ENCODE peak calls at places on chromosomes 6 and 20, in eight cellular contexts. One of them, this sample, is unnamed.

GRCh38 chr6:44076366-44077200 is 50.7 kb downstream of the MRPL14 start:
- DNase-seq in M059J: peak; percentile 52
- DNase-seq in HTR-8/SVneo: no peak
- DNase-seq in RCC 7860: no peak
- DNase-seq in epithelial cell of esophagus: no peak
- DNase-seq in NCI-H1417: no peak
- DNase-seq in NCI-H1436 treated with DMSO at 0.1 percent for 48 hours: no peak
- DNase-seq in HS-5: no peak
- DNase-seq in this sample: no peak

GRCh38 chr20:15075586-15075985 is 738.2 kb upstream of the FLRT3 start:
- DNase-seq in M059J: no peak
- DNase-seq in HTR-8/SVneo: no peak
- DNase-seq in RCC 7860: no peak
- DNase-seq in epithelial cell of esophagus: no peak
- DNase-seq in NCI-H1417: no peak
- DNase-seq in NCI-H1436 treated with DMSO at 0.1 percent for 48 hours: no peak
- DNase-seq in HS-5: no peak
- DNase-seq in this sample: no peak

GRCh38 chr6:69835414-69836179 is 30.8 kb upstream of the COL19A1 start:
- DNase-seq in M059J: peak; percentile 65
- DNase-seq in HTR-8/SVneo: peak; percentile 27
- DNase-seq in RCC 7860: peak; percentile 42
- DNase-seq in epithelial cell of esophagus: peak; percentile 76
- DNase-seq in NCI-H1417: peak; percentile 7
- DNase-seq in NCI-H1436 treated with DMSO at 0.1 percent for 48 hours: no peak
- DNase-seq in HS-5: peak; percentile 54
- DNase-seq in this sample: peak; percentile 62

GRCh38 chr20:62694868-62695267 is 13.8 kb upstream of the NTSR1 start:
- DNase-seq in M059J: no peak
- DNase-seq in HTR-8/SVneo: no peak
- DNase-seq in RCC 7860: no peak
- DNase-seq in epithelial cell of esophagus: no peak
- DNase-seq in NCI-H1417: no peak
- DNase-seq in NCI-H1436 treated with DMSO at 0.1 percent for 48 hours: no peak
- DNase-seq in HS-5: no peak
- DNase-seq in this sample: no peak

GRCh38 chr6:51350308-51350904 is 531.7 kb downstream of the TFAP2B start:
- DNase-seq in M059J: peak; percentile 40
- DNase-seq in HTR-8/SVneo: no peak
- DNase-seq in RCC 7860: no peak
- DNase-seq in epithelial cell of esophagus: peak; percentile 29
- DNase-seq in NCI-H1417: no peak
- DNase-seq in NCI-H1436 treated with DMSO at 0.1 percent for 48 hours: no peak
- DNase-seq in HS-5: no peak
- DNase-seq in this sample: no peak

GRCh38 chr20:3658019-3658707 is 5.0 kb downstream of the GFRA4 start:
- DNase-seq in M059J: no peak
- DNase-seq in HTR-8/SVneo: no peak
- DNase-seq in RCC 7860: no peak
- DNase-seq in epithelial cell of esophagus: no peak
- DNase-seq in NCI-H1417: no peak
- DNase-seq in NCI-H1436 treated with DMSO at 0.1 percent for 48 hours: no peak
- DNase-seq in HS-5: no peak
- DNase-seq in this sample: no peak

GRCh38 chr20:56554869-56555268 is 21.8 kb downstream of the FAM209B start:
- DNase-seq in M059J: peak; percentile 100
- DNase-seq in HTR-8/SVneo: peak; percentile 97
- DNase-seq in RCC 7860: peak; percentile 90
- DNase-seq in epithelial cell of esophagus: peak; percentile 97
- DNase-seq in NCI-H1417: peak; percentile 21
- DNase-seq in NCI-H1436 treated with DMSO at 0.1 percent for 48 hours: peak; percentile 25
- DNase-seq in HS-5: peak; percentile 88
- DNase-seq in this sample: peak; percentile 94

GRCh38 chr6:160141001-160141726 is 19.5 kb downstream of the SLC22A1 start:
- DNase-seq in M059J: peak; percentile 76
- DNase-seq in HTR-8/SVneo: no peak
- DNase-seq in RCC 7860: no peak
- DNase-seq in epithelial cell of esophagus: peak; percentile 22
- DNase-seq in NCI-H1417: no peak
- DNase-seq in NCI-H1436 treated with DMSO at 0.1 percent for 48 hours: no peak
- DNase-seq in HS-5: no peak
- DNase-seq in this sample: peak; percentile 49

GRCh38 chr20:41436679-41437078 is 70.1 kb upstream of the EMILIN3 start:
- DNase-seq in M059J: peak; percentile 52
- DNase-seq in HTR-8/SVneo: no peak
- DNase-seq in RCC 7860: peak; percentile 91
- DNase-seq in epithelial cell of esophagus: peak; percentile 11
- DNase-seq in NCI-H1417: no peak
- DNase-seq in NCI-H1436 treated with DMSO at 0.1 percent for 48 hours: no peak
- DNase-seq in HS-5: peak; percentile 95
- DNase-seq in this sample: peak; percentile 83

GRCh38 chr6:49528571-49528970 is 21.9 kb upstream of the C6orf141 start:
- DNase-seq in M059J: peak; percentile 19
- DNase-seq in HTR-8/SVneo: no peak
- DNase-seq in RCC 7860: no peak
- DNase-seq in epithelial cell of esophagus: peak; percentile 77
- DNase-seq in NCI-H1417: peak; percentile 35
- DNase-seq in NCI-H1436 treated with DMSO at 0.1 percent for 48 hours: no peak
- DNase-seq in HS-5: no peak
- DNase-seq in this sample: no peak

GRCh38 chr6:68743099-68743498 is 108.0 kb downstream of the ADGRB3 start:
- DNase-seq in M059J: no peak
- DNase-seq in HTR-8/SVneo: no peak
- DNase-seq in RCC 7860: no peak
- DNase-seq in epithelial cell of esophagus: no peak
- DNase-seq in NCI-H1417: no peak
- DNase-seq in NCI-H1436 treated with DMSO at 0.1 percent for 48 hours: no peak
- DNase-seq in HS-5: no peak
- DNase-seq in this sample: no peak

GRCh38 chr6:46392294-46392693 is 99.0 kb downstream of the RCAN2 start:
- DNase-seq in M059J: no peak
- DNase-seq in HTR-8/SVneo: no peak
- DNase-seq in RCC 7860: no peak
- DNase-seq in epithelial cell of esophagus: no peak
- DNase-seq in NCI-H1417: no peak
- DNase-seq in NCI-H1436 treated with DMSO at 0.1 percent for 48 hours: no peak
- DNase-seq in HS-5: no peak
- DNase-seq in this sample: no peak

GRCh38 chr6:8030920-8031319 is 33.3 kb downstream of the BLOC1S5 start:
- DNase-seq in M059J: no peak
- DNase-seq in HTR-8/SVneo: no peak
- DNase-seq in RCC 7860: no peak
- DNase-seq in epithelial cell of esophagus: no peak
- DNase-seq in NCI-H1417: no peak
- DNase-seq in NCI-H1436 treated with DMSO at 0.1 percent for 48 hours: no peak
- DNase-seq in HS-5: no peak
- DNase-seq in this sample: no peak

GRCh38 chr20:24999568-24999967 is 7.0 kb upstream of the APMAP start:
- DNase-seq in M059J: no peak
- DNase-seq in HTR-8/SVneo: no peak
- DNase-seq in RCC 7860: no peak
- DNase-seq in epithelial cell of esophagus: no peak
- DNase-seq in NCI-H1417: no peak
- DNase-seq in NCI-H1436 treated with DMSO at 0.1 percent for 48 hours: no peak
- DNase-seq in HS-5: no peak
- DNase-seq in this sample: no peak

GRCh38 chr6:8195714-8196104 is 93.4 kb upstream of the EEF1E1 start:
- DNase-seq in M059J: no peak
- DNase-seq in HTR-8/SVneo: no peak
- DNase-seq in RCC 7860: no peak
- DNase-seq in epithelial cell of esophagus: no peak
- DNase-seq in NCI-H1417: no peak
- DNase-seq in NCI-H1436 treated with DMSO at 0.1 percent for 48 hours: no peak
- DNase-seq in HS-5: no peak
- DNase-seq in this sample: no peak

GRCh38 chr6:133348846-133349245 is 107.7 kb downstream of the EYA4 start:
- DNase-seq in M059J: peak; percentile 15
- DNase-seq in HTR-8/SVneo: no peak
- DNase-seq in RCC 7860: no peak
- DNase-seq in epithelial cell of esophagus: no peak
- DNase-seq in NCI-H1417: no peak
- DNase-seq in NCI-H1436 treated with DMSO at 0.1 percent for 48 hours: no peak
- DNase-seq in HS-5: no peak
- DNase-seq in this sample: no peak

GRCh38 chr20:49603209-49603627 is 35.3 kb upstream of the PTGIS start:
- DNase-seq in M059J: no peak
- DNase-seq in HTR-8/SVneo: peak; percentile 73
- DNase-seq in RCC 7860: peak; percentile 24
- DNase-seq in epithelial cell of esophagus: no peak
- DNase-seq in NCI-H1417: no peak
- DNase-seq in NCI-H1436 treated with DMSO at 0.1 percent for 48 hours: no peak
- DNase-seq in HS-5: no peak
- DNase-seq in this sample: no peak

GRCh38 chr20:44019638-44020335 is 105.1 kb downstream of the TOX2 start:
- DNase-seq in M059J: peak; percentile 45
- DNase-seq in HTR-8/SVneo: no peak
- DNase-seq in RCC 7860: no peak
- DNase-seq in epithelial cell of esophagus: peak; percentile 8
- DNase-seq in NCI-H1417: no peak
- DNase-seq in NCI-H1436 treated with DMSO at 0.1 percent for 48 hours: no peak
- DNase-seq in HS-5: no peak
- DNase-seq in this sample: peak; percentile 59

GRCh38 chr6:118774596-118774995 is 119.4 kb upstream of the ASF1A start:
- DNase-seq in M059J: no peak
- DNase-seq in HTR-8/SVneo: no peak
- DNase-seq in RCC 7860: no peak
- DNase-seq in epithelial cell of esophagus: no peak
- DNase-seq in NCI-H1417: no peak
- DNase-seq in NCI-H1436 treated with DMSO at 0.1 percent for 48 hours: no peak
- DNase-seq in HS-5: no peak
- DNase-seq in this sample: no peak

GRCh38 chr20:36686504-36686903 is 40.5 kb upstream of the SLA2 start:
- DNase-seq in M059J: no peak
- DNase-seq in HTR-8/SVneo: no peak
- DNase-seq in RCC 7860: no peak
- DNase-seq in epithelial cell of esophagus: no peak
- DNase-seq in NCI-H1417: no peak
- DNase-seq in NCI-H1436 treated with DMSO at 0.1 percent for 48 hours: no peak
- DNase-seq in HS-5: no peak
- DNase-seq in this sample: no peak

GRCh38 chr20:56503911-56504310 is 20.6 kb upstream of the FAM209A start:
- DNase-seq in M059J: no peak
- DNase-seq in HTR-8/SVneo: no peak
- DNase-seq in RCC 7860: no peak
- DNase-seq in epithelial cell of esophagus: no peak
- DNase-seq in NCI-H1417: no peak
- DNase-seq in NCI-H1436 treated with DMSO at 0.1 percent for 48 hours: no peak
- DNase-seq in HS-5: no peak
- DNase-seq in this sample: no peak

GRCh38 chr6:37648465-37649330 is 49.0 kb downstream of the MDGA1 start:
- DNase-seq in M059J: no peak
- DNase-seq in HTR-8/SVneo: no peak
- DNase-seq in RCC 7860: no peak
- DNase-seq in epithelial cell of esophagus: peak; percentile 84
- DNase-seq in NCI-H1417: no peak
- DNase-seq in NCI-H1436 treated with DMSO at 0.1 percent for 48 hours: no peak
- DNase-seq in HS-5: no peak
- DNase-seq in this sample: no peak

GRCh38 chr6:34888874-34889555 is at the start of gene ANKS1A:
- DNase-seq in M059J: peak; percentile 80
- DNase-seq in HTR-8/SVneo: peak; percentile 86
- DNase-seq in RCC 7860: no peak
- DNase-seq in epithelial cell of esophagus: peak; percentile 90
- DNase-seq in NCI-H1417: peak; percentile 88
- DNase-seq in NCI-H1436 treated with DMSO at 0.1 percent for 48 hours: peak; percentile 17
- DNase-seq in HS-5: no peak
- DNase-seq in this sample: peak; percentile 41

GRCh38 chr6:143165315-143165855 is 104.7 kb downstream of the AIG1 start:
- DNase-seq in M059J: no peak
- DNase-seq in HTR-8/SVneo: no peak
- DNase-seq in RCC 7860: no peak
- DNase-seq in epithelial cell of esophagus: no peak
- DNase-seq in NCI-H1417: no peak
- DNase-seq in NCI-H1436 treated with DMSO at 0.1 percent for 48 hours: no peak
- DNase-seq in HS-5: no peak
- DNase-seq in this sample: no peak

GRCh38 chr6:160790028-160790792 is 88.2 kb downstream of the PLG start:
- DNase-seq in M059J: peak; percentile 15
- DNase-seq in HTR-8/SVneo: no peak
- DNase-seq in RCC 7860: no peak
- DNase-seq in epithelial cell of esophagus: no peak
- DNase-seq in NCI-H1417: no peak
- DNase-seq in NCI-H1436 treated with DMSO at 0.1 percent for 48 hours: no peak
- DNase-seq in HS-5: no peak
- DNase-seq in this sample: no peak

GRCh38 chr20:57071283-57071701 is 195.1 kb downstream of the BMP7 start:
- DNase-seq in M059J: peak; percentile 52
- DNase-seq in HTR-8/SVneo: peak; percentile 63
- DNase-seq in RCC 7860: no peak
- DNase-seq in epithelial cell of esophagus: peak; percentile 8
- DNase-seq in NCI-H1417: no peak
- DNase-seq in NCI-H1436 treated with DMSO at 0.1 percent for 48 hours: no peak
- DNase-seq in HS-5: no peak
- DNase-seq in this sample: no peak

GRCh38 chr20:61500791-61501321 is 248.8 kb downstream of the CDH4 start:
- DNase-seq in M059J: peak; percentile 38
- DNase-seq in HTR-8/SVneo: peak; percentile 71
- DNase-seq in RCC 7860: no peak
- DNase-seq in epithelial cell of esophagus: no peak
- DNase-seq in NCI-H1417: no peak
- DNase-seq in NCI-H1436 treated with DMSO at 0.1 percent for 48 hours: no peak
- DNase-seq in HS-5: no peak
- DNase-seq in this sample: no peak

GRCh38 chr6:119147101-119148053 is 68.9 kb upstream of the FAM184A start:
- DNase-seq in M059J: peak; percentile 94
- DNase-seq in HTR-8/SVneo: peak; percentile 83
- DNase-seq in RCC 7860: peak; percentile 97
- DNase-seq in epithelial cell of esophagus: peak; percentile 95
- DNase-seq in NCI-H1417: no peak
- DNase-seq in NCI-H1436 treated with DMSO at 0.1 percent for 48 hours: no peak
- DNase-seq in HS-5: peak; percentile 97
- DNase-seq in this sample: peak; percentile 99

GRCh38 chr6:9699890-9700289 is 715.0 kb downstream of the TFAP2A start:
- DNase-seq in M059J: peak; percentile 83
- DNase-seq in HTR-8/SVneo: no peak
- DNase-seq in RCC 7860: peak; percentile 9
- DNase-seq in epithelial cell of esophagus: no peak
- DNase-seq in NCI-H1417: peak; percentile 16
- DNase-seq in NCI-H1436 treated with DMSO at 0.1 percent for 48 hours: no peak
- DNase-seq in HS-5: no peak
- DNase-seq in this sample: no peak